ENCODE peak calls at places on chromosomes 6 and 20, in four cellular contexts. T, P, Q and G are unnamed samples.

GRCh38 chr6:44315506-44315905 is 2.4 kb upstream of the AARS2 start:
- DNase-seq in T (no peak), P (no peak), Q (no peak), G (no peak)

GRCh38 chr6:15620616-15621015 is 42.2 kb downstream of the DTNBP1 start:
- DNase-seq in T (no peak), P (peak), Q (no peak), G (no peak)

GRCh38 chr6:148396411-148396810 is 53.8 kb downstream of the SASH1 start:
- DNase-seq in T (no peak), P (no peak), Q (no peak), G (no peak)

GRCh38 chr20:54128175-54128574 is 45.6 kb downstream of the CYP24A1 start:
- DNase-seq in T (no peak), P (no peak), Q (no peak), G (no peak)

GRCh38 chr6:82260890-82261732 is 13.6 kb upstream of the IBTK start:
- DNase-seq in T (no peak), P (no peak), Q (no peak), G (no peak)

GRCh38 chr20:62670156-62670555 is 27.9 kb downstream of the SLCO4A1 start:
- DNase-seq in T (no peak), P (no peak), Q (no peak), G (no peak)

GRCh38 chr20:63501818-63502670 is 3.2 kb upstream of the EEF1A2 start:
- DNase-seq in T (no peak), P (peak), Q (no peak), G (no peak)

GRCh38 chr6:25169551-25170335 is 109.4 kb upstream of the CARMIL1 start:
- DNase-seq in T (no peak), P (no peak), Q (no peak), G (no peak)

GRCh38 chr6:69917834-69918233 is 51.5 kb downstream of the COL19A1 start:
- DNase-seq in T (no peak), P (no peak), Q (no peak), G (no peak)

GRCh38 chr20:609371-609964 is 641 bp downstream of the TCF15 start:
- DNase-seq in T (no peak), P (peak), Q (no peak), G (no peak)

GRCh38 chr6:132011582-132011981 is 60.4 kb upstream of the CCN2 start:
- DNase-seq in T (no peak), P (no peak), Q (no peak), G (no peak)

GRCh38 chr6:164216368-164216767 is 801.9 kb downstream of the QKI start:
- DNase-seq in T (no peak), P (peak), Q (no peak), G (no peak)

GRCh38 chr6:36858407-36858981 is 16.1 kb downstream of the PPIL1 start:
- DNase-seq in T (no peak), P (no peak), Q (no peak), G (no peak)

GRCh38 chr20:3777726-3778629 is 3.3 kb downstream of the SPEF1 start:
- DNase-seq in T (no peak), P (peak), Q (peak), G (peak)

GRCh38 chr6:49951926-49952325 is 12.0 kb downstream of the DEFB114 start:
- DNase-seq in T (no peak), P (no peak), Q (no peak), G (no peak)

GRCh38 chr20:13995841-13996240 is 525 bp downstream of the MACROD2 start:
- DNase-seq in T (no peak), P (peak), Q (peak), G (no peak)